ENCODE peak calls at places on chromosomes 11 and 22, in four cellular contexts. One of them, this sample, is unnamed.

GRCh38 chr11:64803846-64804345 is 882 bp upstream of the MAP4K2 start:
- DNase-seq in transverse colon: no peak
- DNase-seq in tibial nerve: no peak
- DNase-seq in NB4: no peak
- DNase-seq in this sample: peak

GRCh38 chr11:121892131-121892681 is 223.8 kb downstream of the BLID start:
- DNase-seq in NB4: no peak
- DNase-seq in tibial nerve: no peak
- DNase-seq in transverse colon: no peak
- DNase-seq in this sample: no peak

GRCh38 chr11:8006349-8006977 is 19.3 kb downstream of the EIF3F start:
- DNase-seq in transverse colon: peak
- DNase-seq in tibial nerve: peak
- DNase-seq in NB4: peak
- DNase-seq in this sample: no peak

GRCh38 chr22:43515902-43516301 is 104.1 kb downstream of the MPPED1 start:
- DNase-seq in NB4: no peak
- DNase-seq in transverse colon: no peak
- DNase-seq in tibial nerve: no peak
- DNase-seq in this sample: no peak

GRCh38 chr22:46436595-46437163 is 100.7 kb downstream of the CELSR1 start:
- DNase-seq in NB4: no peak
- DNase-seq in transverse colon: no peak
- DNase-seq in tibial nerve: no peak
- DNase-seq in this sample: no peak

GRCh38 chr11:7518811-7519562 is 5.2 kb downstream of the PPFIBP2 start:
- DNase-seq in transverse colon: no peak
- DNase-seq in tibial nerve: no peak
- DNase-seq in NB4: no peak
- DNase-seq in this sample: no peak

GRCh38 chr11:46513934-46514342 is 79.9 kb downstream of the AMBRA1 start:
- DNase-seq in tibial nerve: peak
- DNase-seq in transverse colon: peak
- DNase-seq in NB4: no peak
- DNase-seq in this sample: peak

GRCh38 chr11:69497221-69497787 is 15.8 kb downstream of the LINC01488 start:
- DNase-seq in tibial nerve: peak
- DNase-seq in NB4: peak
- DNase-seq in transverse colon: peak
- DNase-seq in this sample: peak

GRCh38 chr11:67996622-67997459 is 7.1 kb downstream of the UNC93B1 start:
- DNase-seq in tibial nerve: peak
- DNase-seq in NB4: peak
- DNase-seq in transverse colon: peak
- DNase-seq in this sample: no peak

GRCh38 chr11:76329084-76329648 is 51.8 kb downstream of the THAP12 start:
- DNase-seq in tibial nerve: no peak
- DNase-seq in NB4: no peak
- DNase-seq in transverse colon: no peak
- DNase-seq in this sample: no peak

GRCh38 chr11:64869571-64870175 is 8.7 kb downstream of the EHD1 start:
- DNase-seq in NB4: no peak
- DNase-seq in transverse colon: no peak
- DNase-seq in tibial nerve: no peak
- DNase-seq in this sample: no peak

GRCh38 chr11:18698341-18699268 is at the start of gene TMEM86A:
- DNase-seq in transverse colon: peak
- DNase-seq in tibial nerve: peak
- DNase-seq in NB4: peak
- DNase-seq in this sample: peak
- TF ChIP-seq POLR2A in transverse colon: peak
- TF ChIP-seq POLR2A in tibial nerve: peak
- TF ChIP-seq POLR2A in NB4: no peak
- TF ChIP-seq POLR2A in this sample: peak

GRCh38 chr22:38656256-38657148 is at the start of the genes CBY1 and FAM227A:
- DNase-seq in transverse colon: peak
- DNase-seq in tibial nerve: peak
- DNase-seq in NB4: peak
- DNase-seq in this sample: peak
- TF ChIP-seq POLR2A in transverse colon: peak
- TF ChIP-seq POLR2A in tibial nerve: peak
- TF ChIP-seq POLR2A in NB4: peak
- TF ChIP-seq POLR2A in this sample: peak

GRCh38 chr11:66438504-66439466 is at the start of gene MRPL11:
- DNase-seq in NB4: peak
- DNase-seq in transverse colon: peak
- DNase-seq in tibial nerve: peak
- DNase-seq in this sample: peak
- TF ChIP-seq POLR2A in NB4: peak
- TF ChIP-seq POLR2A in transverse colon: no peak
- TF ChIP-seq POLR2A in tibial nerve: peak
- TF ChIP-seq POLR2A in this sample: no peak

GRCh38 chr22:19961868-19962245 is 20.2 kb upstream of the TXNRD2 start:
- DNase-seq in tibial nerve: no peak
- DNase-seq in NB4: no peak
- DNase-seq in transverse colon: no peak
- DNase-seq in this sample: peak

GRCh38 chr22:19963863-19964642 is 22.4 kb upstream of the TXNRD2 start:
- DNase-seq in tibial nerve: no peak
- DNase-seq in NB4: no peak
- DNase-seq in transverse colon: no peak
- DNase-seq in this sample: no peak

GRCh38 chr22:19964701-19965386 is 23.2 kb upstream of the TXNRD2 start:
- DNase-seq in tibial nerve: no peak
- DNase-seq in transverse colon: no peak
- DNase-seq in NB4: no peak
- DNase-seq in this sample: no peak

GRCh38 chr22:19962246-19962908 is 20.8 kb upstream of the TXNRD2 start:
- DNase-seq in transverse colon: peak
- DNase-seq in tibial nerve: no peak
- DNase-seq in NB4: peak
- DNase-seq in this sample: peak

GRCh38 chr22:19962909-19963806 is 21.5 kb upstream of the TXNRD2 start:
- DNase-seq in tibial nerve: no peak
- DNase-seq in NB4: peak
- DNase-seq in transverse colon: peak
- DNase-seq in this sample: peak
- TF ChIP-seq POLR2A in tibial nerve: no peak
- TF ChIP-seq POLR2A in NB4: no peak
- TF ChIP-seq POLR2A in transverse colon: peak
- TF ChIP-seq POLR2A in this sample: peak

GRCh38 chr11:78212586-78213371 is 24.1 kb downstream of the USP35 start:
- DNase-seq in transverse colon: no peak
- DNase-seq in NB4: no peak
- DNase-seq in tibial nerve: no peak
- DNase-seq in this sample: no peak
- TF ChIP-seq POLR2A in transverse colon: no peak
- TF ChIP-seq POLR2A in NB4: no peak
- TF ChIP-seq POLR2A in tibial nerve: no peak
- TF ChIP-seq POLR2A in this sample: no peak